ENCODE peak calls at places on chromosomes 3 and 15, in nine cellular contexts. F is psoas muscle, C is endothelial cell, J is lower lobe of right lung, V is Calu3, T is AG04450, Y is transverse colon, I is uterus, M is A673. Q is an unnamed sample.
A peak's percentile ranks its signal among the peaks of the same experiment; 100 is the strongest.

GRCh38 chr3:55608266-55608937 is 121.3 kb upstream of the WNT5A start:
- DNase-seq in F (no peak), C (no peak), J (no peak), V (no peak), T (no peak), Y (no peak), I (no peak), M (no peak), Q (no peak)

GRCh38 chr15:90563460-90563859 is 33.7 kb downstream of the CRTC3 start:
- DNase-seq in F (no peak), C (no peak), J (no peak), V (no peak), T (no peak), Y (no peak), I (no peak), M (no peak), Q (no peak)

GRCh38 chr15:85289677-85290365 is 90.6 kb upstream of the AKAP13 start:
- DNase-seq in F (peak; percentile 72), C (peak; percentile 31), J (peak; percentile 54), V (peak; percentile 59), T (no peak), Y (peak; percentile 40), I (no peak), M (peak; percentile 79), Q (peak; percentile 12)

GRCh38 chr3:46479021-46479420 is 14.3 kb upstream of the LTF start:
- DNase-seq in F (no peak), C (no peak), J (no peak), V (no peak), T (no peak), Y (no peak), I (no peak), M (no peak), Q (no peak)

GRCh38 chr3:99965681-99966408 is 148.2 kb downstream of the CMSS1 start:
- DNase-seq in F (no peak), C (no peak), J (no peak), V (no peak), T (no peak), Y (no peak), I (no peak), M (no peak), Q (no peak)

GRCh38 chr3:184379375-184380209 is at the start of gene CHRD:
- DNase-seq in F (peak; percentile 74), C (no peak), J (no peak), V (no peak), T (no peak), Y (no peak), I (peak; percentile 74), M (no peak), Q (peak; percentile 51)

GRCh38 chr3:156307704-156308103 is 187.3 kb downstream of the KCNAB1 start:
- DNase-seq in F (peak; percentile 64), C (no peak), J (no peak), V (peak; percentile 78), T (peak; percentile 23), Y (peak; percentile 50), I (peak; percentile 56), M (no peak), Q (no peak)

GRCh38 chr3:105505167-105505566 is 138.5 kb downstream of the ALCAM start:
- DNase-seq in F (no peak), C (no peak), J (no peak), V (no peak), T (no peak), Y (no peak), I (no peak), M (no peak), Q (no peak)

GRCh38 chr3:128537091-128537703 is 44.2 kb upstream of the GATA2 start:
- DNase-seq in F (no peak), C (no peak), J (no peak), V (peak; percentile 38), T (no peak), Y (no peak), I (no peak), M (no peak), Q (no peak)

GRCh38 chr15:48565560-48566482 is 79.7 kb downstream of the FBN1 start:
- DNase-seq in F (no peak), C (no peak), J (no peak), V (no peak), T (no peak), Y (no peak), I (no peak), M (no peak), Q (no peak)

GRCh38 chr15:66085128-66085527 is 168.4 kb downstream of the MEGF11 start:
- DNase-seq in F (no peak), C (peak; percentile 46), J (no peak), V (peak; percentile 53), T (no peak), Y (no peak), I (no peak), M (peak; percentile 52), Q (no peak)

GRCh38 chr3:54621181-54621580 is 306.7 kb downstream of the LRTM1 start:
- DNase-seq in F (no peak), C (no peak), J (no peak), V (no peak), T (no peak), Y (no peak), I (no peak), M (peak; percentile 89), Q (no peak)

GRCh38 chr3:193730498-193730897 is 137.5 kb downstream of the OPA1 start:
- DNase-seq in F (no peak), C (no peak), J (no peak), V (no peak), T (no peak), Y (no peak), I (no peak), M (no peak), Q (no peak)

GRCh38 chr15:50860824-50861223 is 47.7 kb upstream of the AP4E1 start:
- DNase-seq in F (no peak), C (no peak), J (no peak), V (no peak), T (no peak), Y (no peak), I (no peak), M (no peak), Q (no peak)

GRCh38 chr3:15693340-15693739 is 91.8 kb downstream of the BTD start:
- DNase-seq in F (no peak), C (no peak), J (no peak), V (no peak), T (no peak), Y (no peak), I (no peak), M (peak; percentile 24), Q (no peak)
- TF ChIP-seq CTCF in F (no peak), C (no peak), J (no peak), V (no peak), T (no peak), Y (no peak), I (no peak), M (no peak), Q (no peak)

GRCh38 chr15:43209059-43209824 is 11.6 kb downstream of the EPB42 start:
- DNase-seq in F (no peak), C (peak; percentile 40), J (no peak), V (no peak), T (no peak), Y (no peak), I (no peak), M (no peak), Q (peak; percentile 25)
- TF ChIP-seq CTCF in F (no peak), C (no peak), J (no peak), V (no peak), T (no peak), Y (no peak), I (no peak), M (no peak), Q (peak; percentile 13)

GRCh38 chr15:46091860-46092450 is 457.1 kb downstream of the SQOR start:
- DNase-seq in F (no peak), C (no peak), J (no peak), V (peak; percentile 51), T (peak; percentile 4), Y (peak; percentile 14), I (no peak), M (peak; percentile 75), Q (peak; percentile 47)
- TF ChIP-seq CTCF in F (peak; percentile 26), C (peak; percentile 59), J (peak; percentile 45), V (peak; percentile 23), T (peak; percentile 63), Y (peak; percentile 58), I (no peak), M (peak; percentile 77), Q (peak; percentile 68)

DNA sequence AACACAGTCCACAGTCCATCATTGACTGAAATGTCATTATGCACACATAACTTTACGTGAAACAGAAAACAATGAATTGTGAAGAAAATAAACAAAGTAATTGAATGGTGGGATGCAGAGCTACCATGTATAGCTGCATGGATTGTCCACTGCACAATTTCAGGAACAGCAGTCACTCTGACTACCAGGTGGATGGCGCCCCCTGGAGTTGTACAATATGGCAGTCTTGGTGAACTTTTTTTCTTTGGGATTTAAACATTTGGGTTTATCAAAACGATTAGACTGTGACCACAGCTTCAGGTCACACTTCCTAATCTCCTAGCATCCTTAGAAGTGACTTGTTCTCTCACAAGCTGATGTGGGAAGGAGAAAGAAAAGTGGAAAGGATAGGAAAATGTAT is 48.9 kb upstream of the TCF12 start:
- DNase-seq in F (peak; percentile 64), C (peak; percentile 60), J (peak; percentile 51), V (peak; percentile 65), T (no peak), Y (peak; percentile 57), I (peak; percentile 37), M (peak; percentile 73), Q (peak; percentile 36)
- TF ChIP-seq CTCF in F (peak; percentile 71), C (peak; percentile 78), J (peak; percentile 50), V (peak; percentile 46), T (peak; percentile 43), Y (peak; percentile 51), I (peak; percentile 44), M (peak; percentile 85), Q (peak; percentile 51)

DNA sequence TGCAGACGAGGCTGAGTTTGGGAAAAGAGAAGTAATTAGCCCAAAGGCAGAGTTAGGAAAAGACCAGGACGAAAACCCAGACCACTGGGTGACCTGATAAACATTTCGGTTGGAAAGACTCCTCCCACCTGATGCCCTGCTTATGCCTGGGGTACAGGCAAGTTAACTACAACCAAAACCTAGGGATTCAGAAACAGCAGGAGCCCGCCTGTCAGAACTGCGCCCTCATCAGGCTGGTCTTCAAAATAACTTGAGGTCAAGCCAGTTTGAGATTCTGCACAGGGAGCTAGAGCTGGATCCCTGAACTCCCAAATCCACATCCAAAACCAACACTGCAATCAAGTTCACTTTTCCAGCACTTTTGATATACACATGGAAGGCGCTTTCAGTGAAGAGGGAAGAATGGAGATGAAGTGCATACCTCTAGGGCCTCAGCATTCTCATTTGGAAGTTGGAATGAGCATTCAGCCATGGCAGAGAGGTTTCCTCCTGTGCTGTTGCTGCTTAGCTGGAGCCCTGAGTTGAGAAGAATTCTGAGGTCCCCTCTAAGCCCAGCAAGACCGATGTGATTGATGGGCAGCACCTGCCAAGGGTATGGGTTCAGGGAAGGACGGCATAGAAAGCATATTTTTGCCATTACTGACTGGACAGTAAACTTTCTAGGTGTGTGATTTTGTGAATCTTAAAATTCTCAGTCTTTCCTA is 11.6 kb downstream of the TSEN2 start:
- DNase-seq in F (no peak), C (peak; percentile 14), J (no peak), V (no peak), T (no peak), Y (no peak), I (no peak), M (peak; percentile 15), Q (no peak)
- TF ChIP-seq CTCF in F (no peak), C (no peak), J (no peak), V (no peak), T (no peak), Y (no peak), I (no peak), M (peak; percentile 33), Q (peak; percentile 9)

DNA sequence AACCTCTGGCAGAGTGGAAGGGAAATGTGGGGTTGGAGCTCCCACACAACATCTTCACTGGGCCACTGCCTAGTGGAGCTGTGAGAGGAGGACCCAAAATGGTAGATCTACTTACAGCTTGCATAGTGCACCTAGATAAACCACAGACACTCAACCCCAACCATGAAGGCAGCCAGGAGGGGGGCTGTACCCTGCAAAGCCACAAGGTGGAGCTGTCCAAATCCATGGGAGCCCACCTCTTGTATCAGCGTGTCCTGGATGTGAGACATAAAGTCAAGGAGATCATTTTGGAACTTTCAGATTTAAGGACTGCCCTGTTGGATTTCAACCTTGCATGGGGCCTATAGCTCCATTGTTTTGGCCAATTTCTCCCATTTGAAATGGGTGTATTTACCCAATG is 20.9 kb downstream of the TP63 start:
- DNase-seq in F (no peak), C (peak; percentile 19), J (no peak), V (no peak), T (no peak), Y (no peak), I (no peak), M (no peak), Q (peak; percentile 30)
- TF ChIP-seq CTCF in F (no peak), C (peak; percentile 40), J (no peak), V (peak; percentile 28), T (peak; percentile 54), Y (no peak), I (no peak), M (peak; percentile 46), Q (peak; percentile 50)